ENCODE peak calls at places on chromosome 1, in four cellular contexts. One of them, this sample, is unnamed.

GRCh38 chr1:192977089-192977706 is 82.0 kb downstream of the UCHL5 start:
- DNase-seq in stimulated activated CD8-positive, alpha-beta memory T cell treated with anti-CD3 and anti-CD28 coated beads, Interleukin-4, amount 100 ng/mL, for 4 hours: no peak
- DNase-seq in fibroblast of the conjunctiva: no peak
- DNase-seq in neuronal stem cell: no peak
- DNase-seq in this sample: no peak

GRCh38 chr1:154567386-154568164 is at the start of gene CHRNB2:
- DNase-seq in stimulated activated CD8-positive, alpha-beta memory T cell treated with anti-CD3 and anti-CD28 coated beads, Interleukin-4, amount 100 ng/mL, for 4 hours: peak; percentile 28
- DNase-seq in fibroblast of the conjunctiva: no peak
- DNase-seq in neuronal stem cell: peak; percentile 83
- DNase-seq in this sample: peak; percentile 30

GRCh38 chr1:184626076-184627011 is 128.3 kb downstream of the EDEM3 start:
- DNase-seq in stimulated activated CD8-positive, alpha-beta memory T cell treated with anti-CD3 and anti-CD28 coated beads, Interleukin-4, amount 100 ng/mL, for 4 hours: no peak
- DNase-seq in fibroblast of the conjunctiva: no peak
- DNase-seq in neuronal stem cell: no peak
- DNase-seq in this sample: no peak

GRCh38 chr1:147527941-147528936 is 13.1 kb upstream of the BCL9 start:
- DNase-seq in stimulated activated CD8-positive, alpha-beta memory T cell treated with anti-CD3 and anti-CD28 coated beads, Interleukin-4, amount 100 ng/mL, for 4 hours: no peak
- DNase-seq in fibroblast of the conjunctiva: no peak
- DNase-seq in neuronal stem cell: no peak
- DNase-seq in this sample: no peak

GRCh38 chr1:96966536-96967138 is 245.1 kb downstream of the PTBP2 start:
- DNase-seq in stimulated activated CD8-positive, alpha-beta memory T cell treated with anti-CD3 and anti-CD28 coated beads, Interleukin-4, amount 100 ng/mL, for 4 hours: peak; percentile 55
- DNase-seq in fibroblast of the conjunctiva: peak; percentile 76
- DNase-seq in neuronal stem cell: peak; percentile 67
- DNase-seq in this sample: peak; percentile 47

GRCh38 chr1:25033828-25034451 is 103.9 kb upstream of the RUNX3 start:
- DNase-seq in stimulated activated CD8-positive, alpha-beta memory T cell treated with anti-CD3 and anti-CD28 coated beads, Interleukin-4, amount 100 ng/mL, for 4 hours: no peak
- DNase-seq in fibroblast of the conjunctiva: no peak
- DNase-seq in neuronal stem cell: no peak
- DNase-seq in this sample: peak; percentile 99

GRCh38 chr1:207186503-207186902 is 82.5 kb downstream of the C4BPA start:
- DNase-seq in stimulated activated CD8-positive, alpha-beta memory T cell treated with anti-CD3 and anti-CD28 coated beads, Interleukin-4, amount 100 ng/mL, for 4 hours: no peak
- DNase-seq in fibroblast of the conjunctiva: no peak
- DNase-seq in neuronal stem cell: no peak
- DNase-seq in this sample: no peak

GRCh38 chr1:48418742-48419141 is 53.3 kb downstream of the SPATA6 start:
- DNase-seq in stimulated activated CD8-positive, alpha-beta memory T cell treated with anti-CD3 and anti-CD28 coated beads, Interleukin-4, amount 100 ng/mL, for 4 hours: no peak
- DNase-seq in fibroblast of the conjunctiva: no peak
- DNase-seq in neuronal stem cell: no peak
- DNase-seq in this sample: no peak

GRCh38 chr1:210582186-210582981 is 253.7 kb downstream of the HHAT start:
- DNase-seq in stimulated activated CD8-positive, alpha-beta memory T cell treated with anti-CD3 and anti-CD28 coated beads, Interleukin-4, amount 100 ng/mL, for 4 hours: no peak
- DNase-seq in fibroblast of the conjunctiva: no peak
- DNase-seq in neuronal stem cell: no peak
- DNase-seq in this sample: no peak

GRCh38 chr1:202107321-202107761 is 15.4 kb upstream of the GPR37L1 start:
- DNase-seq in stimulated activated CD8-positive, alpha-beta memory T cell treated with anti-CD3 and anti-CD28 coated beads, Interleukin-4, amount 100 ng/mL, for 4 hours: no peak
- DNase-seq in fibroblast of the conjunctiva: no peak
- DNase-seq in neuronal stem cell: no peak
- DNase-seq in this sample: no peak

GRCh38 chr1:93766451-93766850 is 84.8 kb upstream of the BCAR3 start:
- DNase-seq in stimulated activated CD8-positive, alpha-beta memory T cell treated with anti-CD3 and anti-CD28 coated beads, Interleukin-4, amount 100 ng/mL, for 4 hours: no peak
- DNase-seq in fibroblast of the conjunctiva: no peak
- DNase-seq in neuronal stem cell: no peak
- DNase-seq in this sample: no peak

GRCh38 chr1:224433671-224434446 is 738 bp downstream of the WDR26 start:
- DNase-seq in stimulated activated CD8-positive, alpha-beta memory T cell treated with anti-CD3 and anti-CD28 coated beads, Interleukin-4, amount 100 ng/mL, for 4 hours: no peak
- DNase-seq in fibroblast of the conjunctiva: no peak
- DNase-seq in neuronal stem cell: peak; percentile 38
- DNase-seq in this sample: no peak

GRCh38 chr1:45892068-45892785 is 88.8 kb downstream of the MAST2 start:
- DNase-seq in stimulated activated CD8-positive, alpha-beta memory T cell treated with anti-CD3 and anti-CD28 coated beads, Interleukin-4, amount 100 ng/mL, for 4 hours: no peak
- DNase-seq in fibroblast of the conjunctiva: peak; percentile 77
- DNase-seq in neuronal stem cell: no peak
- DNase-seq in this sample: no peak

GRCh38 chr1:65459397-65459768 is 38.9 kb downstream of the LEPR start:
- DNase-seq in stimulated activated CD8-positive, alpha-beta memory T cell treated with anti-CD3 and anti-CD28 coated beads, Interleukin-4, amount 100 ng/mL, for 4 hours: no peak
- DNase-seq in fibroblast of the conjunctiva: no peak
- DNase-seq in neuronal stem cell: no peak
- DNase-seq in this sample: peak; percentile 16

GRCh38 chr1:172827841-172828240 is 168.9 kb downstream of the FASLG start:
- DNase-seq in stimulated activated CD8-positive, alpha-beta memory T cell treated with anti-CD3 and anti-CD28 coated beads, Interleukin-4, amount 100 ng/mL, for 4 hours: no peak
- DNase-seq in fibroblast of the conjunctiva: no peak
- DNase-seq in neuronal stem cell: no peak
- DNase-seq in this sample: no peak

GRCh38 chr1:150159550-150159949 is 9.8 kb downstream of the PLEKHO1 start:
- DNase-seq in stimulated activated CD8-positive, alpha-beta memory T cell treated with anti-CD3 and anti-CD28 coated beads, Interleukin-4, amount 100 ng/mL, for 4 hours: no peak
- DNase-seq in fibroblast of the conjunctiva: no peak
- DNase-seq in neuronal stem cell: no peak
- DNase-seq in this sample: peak; percentile 20

GRCh38 chr1:21491483-21492170 is 17.6 kb upstream of the ALPL start:
- DNase-seq in stimulated activated CD8-positive, alpha-beta memory T cell treated with anti-CD3 and anti-CD28 coated beads, Interleukin-4, amount 100 ng/mL, for 4 hours: no peak
- DNase-seq in fibroblast of the conjunctiva: no peak
- DNase-seq in neuronal stem cell: no peak
- DNase-seq in this sample: no peak

GRCh38 chr1:156282479-156283222 is at the start of gene SMG5:
- DNase-seq in stimulated activated CD8-positive, alpha-beta memory T cell treated with anti-CD3 and anti-CD28 coated beads, Interleukin-4, amount 100 ng/mL, for 4 hours: peak; percentile 81
- DNase-seq in fibroblast of the conjunctiva: peak; percentile 98
- DNase-seq in neuronal stem cell: peak; percentile 97
- DNase-seq in this sample: peak; percentile 96

GRCh38 chr1:156833598-156833997 is 16.9 kb upstream of the SH2D2A start:
- DNase-seq in stimulated activated CD8-positive, alpha-beta memory T cell treated with anti-CD3 and anti-CD28 coated beads, Interleukin-4, amount 100 ng/mL, for 4 hours: no peak
- DNase-seq in fibroblast of the conjunctiva: no peak
- DNase-seq in neuronal stem cell: no peak
- DNase-seq in this sample: no peak

GRCh38 chr1:219066631-219067349 is 106.9 kb upstream of the LYPLAL1 start:
- DNase-seq in stimulated activated CD8-positive, alpha-beta memory T cell treated with anti-CD3 and anti-CD28 coated beads, Interleukin-4, amount 100 ng/mL, for 4 hours: no peak
- DNase-seq in fibroblast of the conjunctiva: peak; percentile 42
- DNase-seq in neuronal stem cell: no peak
- DNase-seq in this sample: no peak

This sample was measured in GDM1.